ENCODE peak calls at places on chromosomes 12 and 14, in eight cellular contexts. N is neuronal stem cell, E is GM23338, K is A549, Z is IMR-90, W is mesenchymal stem cell, U is astrocyte, O is neural progenitor cell. X is an unnamed sample.
A peak's percentile ranks its signal among the peaks of the same experiment; 100 is the strongest.

GRCh38 chr14:22474730-22475351 is 114.2 kb downstream of the DAD1 start:
- DNase-seq in K (no peak), W (no peak), N (no peak), U (peak; percentile 29), O (no peak), Z (peak; percentile 2), E (no peak), X (no peak)

GRCh38 chr12:93339695-93340094 is 38.0 kb upstream of the NUDT4 start:
- DNase-seq in O (no peak), K (no peak), W (no peak), U (no peak), Z (no peak), N (no peak), E (no peak), X (no peak)

GRCh38 chr12:1776139-1776975 is 44.0 kb upstream of the LRTM2 start:
- DNase-seq in N (no peak), Z (peak; percentile 76), U (peak; percentile 78), E (no peak), K (peak; percentile 65), W (peak; percentile 72), O (peak; percentile 12), X (no peak)

GRCh38 chr12:124684496-124684895 is 117.1 kb upstream of the NCOR2 start:
- DNase-seq in E (no peak), U (no peak), W (peak; percentile 59), N (no peak), Z (peak; percentile 11), K (no peak), O (no peak), X (no peak)

GRCh38 chr12:131817241-131817640 is 11.0 kb upstream of the MMP17 start:
- DNase-seq in Z (no peak), W (no peak), E (no peak), N (no peak), O (no peak), U (no peak), K (no peak), X (no peak)

GRCh38 chr12:112010415-112011344 is 2.3 kb downstream of the TMEM116 start:
- DNase-seq in O (no peak), N (no peak), K (no peak), W (no peak), U (no peak), Z (no peak), E (no peak), X (no peak)

GRCh38 chr12:109782322-109782695 is 50.9 kb downstream of the TRPV4 start:
- DNase-seq in W (no peak), Z (no peak), O (no peak), K (no peak), N (no peak), U (no peak), E (no peak), X (no peak)

GRCh38 chr14:63130531-63130930 is 73.7 kb upstream of the RHOJ start:
- DNase-seq in O (no peak), E (no peak), N (no peak), K (no peak), W (no peak), Z (no peak), U (no peak), X (no peak)

GRCh38 chr14:63275611-63276010 is 43.1 kb downstream of the GPHB5 start:
- DNase-seq in Z (no peak), N (no peak), E (peak; percentile 5), U (no peak), O (no peak), K (no peak), W (no peak), X (no peak)

GRCh38 chr12:4809013-4809448 is 88.8 kb downstream of the GALNT8 start:
- DNase-seq in E (peak; percentile 78), N (peak; percentile 49), U (peak; percentile 27), W (no peak), K (no peak), O (peak; percentile 79), Z (no peak), X (peak; percentile 53)

GRCh38 chr14:33938131-33938949 is 12.5 kb downstream of the EGLN3 start:
- DNase-seq in Z (no peak), O (peak; percentile 82), N (no peak), E (peak; percentile 84), W (peak; percentile 2), K (peak; percentile 42), U (no peak), X (peak; percentile 62)
- H3K4me2 ChIP-seq in Z (peak overlapping the region; percentile 68), O (peak overlapping the region; percentile 79), N (peak overlapping the region; percentile 40), E (peak overlapping the region; percentile 70), W (no peak overlapping the region), K (peak overlapping the region; percentile 82), U (peak overlapping the region; percentile 78), X (peak overlapping the region; percentile 57)

DNA sequence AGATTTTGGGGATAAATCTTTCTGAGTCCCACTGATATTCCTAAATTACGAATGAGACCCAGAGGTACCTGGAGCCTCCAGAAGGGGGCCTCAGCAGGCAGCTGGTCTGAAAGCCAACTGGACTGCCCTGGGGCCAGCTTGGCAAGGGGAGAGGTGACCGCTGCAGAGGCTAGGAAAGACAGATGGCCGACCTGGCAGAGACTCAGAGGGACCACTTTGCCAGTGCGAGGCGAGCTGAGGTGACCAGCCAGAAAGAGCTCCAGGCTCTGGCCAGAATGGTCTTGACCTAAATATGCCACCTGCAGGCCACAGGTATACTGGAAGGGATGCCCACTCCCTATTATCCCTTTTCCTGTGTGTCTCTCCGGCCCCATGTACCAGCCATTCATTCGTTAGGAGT is 256.8 kb upstream of the GARIN6 start:
- DNase-seq in O (peak; percentile 65), W (no peak), K (peak; percentile 6), E (peak; percentile 78), N (peak; percentile 8), Z (no peak), U (no peak), X (no peak)
- H3K4me1 ChIP-seq in O (peaks cover 6% of the 10 kb centered on the region), W (no peaks in the 10 kb centered on the region), K (no peaks in the 10 kb centered on the region), E (peaks cover 4% of the 10 kb centered on the region), N (no peaks in the 10 kb centered on the region), Z (no peaks in the 10 kb centered on the region), U (no peaks in the 10 kb centered on the region), X (no peaks in the 10 kb centered on the region)

DNA sequence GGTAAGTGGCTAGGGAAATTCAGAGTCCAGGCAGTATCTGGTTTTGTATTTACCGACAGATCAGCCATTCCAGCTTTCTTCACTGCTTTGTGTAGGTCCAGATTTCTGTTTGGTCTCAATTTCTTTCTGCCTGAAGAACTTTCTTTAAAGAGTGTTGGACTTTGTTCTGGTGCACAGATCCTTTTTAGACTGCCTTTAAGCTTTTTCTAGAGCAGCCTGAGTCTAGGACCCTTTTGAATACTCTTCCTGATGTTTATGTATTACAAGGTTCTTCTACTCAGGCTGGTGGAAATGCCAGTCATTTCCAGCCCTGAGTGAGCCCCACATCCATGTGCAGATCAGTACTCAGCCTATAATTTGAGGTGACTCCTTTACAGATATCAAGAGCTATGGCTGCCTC is 54.7 kb downstream of the DAAM1 start:
- DNase-seq in Z (no peak), E (no peak), N (no peak), U (no peak), W (no peak), K (no peak), O (no peak), X (no peak)
- H3K27ac ChIP-seq in Z (no peak overlapping the region), E (no peak overlapping the region), N (no peak overlapping the region), U (no peak overlapping the region), W (no peak overlapping the region), K (no peak overlapping the region), O (no peak overlapping the region), X (peak overlapping the region; percentile 22)

GRCh38 chr12:132835076-132835870 is 6.6 kb upstream of the GOLGA3 start:
- DNase-seq in W (no peak), E (no peak), N (no peak), Z (no peak), K (no peak), O (no peak), U (no peak), X (no peak)

GRCh38 chr12:132833341-132833740 is 4.7 kb upstream of the GOLGA3 start:
- DNase-seq in O (no peak), Z (no peak), U (no peak), E (no peak), K (no peak), W (no peak), N (no peak), X (no peak)

GRCh38 chr12:132836803-132837331 is 8.2 kb upstream of the GOLGA3 start:
- DNase-seq in U (no peak), E (no peak), O (no peak), N (no peak), K (no peak), W (no peak), Z (no peak), X (no peak)

GRCh38 chr12:132831771-132832170 is 3.1 kb upstream of the GOLGA3 start:
- DNase-seq in E (no peak), U (no peak), N (no peak), Z (no peak), K (no peak), W (no peak), O (no peak), X (no peak)

GRCh38 chr12:132834181-132834711 is 5.6 kb upstream of the GOLGA3 start:
- DNase-seq in W (no peak), N (no peak), O (no peak), U (no peak), K (no peak), Z (no peak), E (no peak), X (no peak)
- H3K4me2 ChIP-seq in W (no peak overlapping the region), N (no peak overlapping the region), O (no peak overlapping the region), U (no peak overlapping the region), K (no peak overlapping the region), Z (no peak overlapping the region), E (no peak overlapping the region), X (no peak overlapping the region)

DNA sequence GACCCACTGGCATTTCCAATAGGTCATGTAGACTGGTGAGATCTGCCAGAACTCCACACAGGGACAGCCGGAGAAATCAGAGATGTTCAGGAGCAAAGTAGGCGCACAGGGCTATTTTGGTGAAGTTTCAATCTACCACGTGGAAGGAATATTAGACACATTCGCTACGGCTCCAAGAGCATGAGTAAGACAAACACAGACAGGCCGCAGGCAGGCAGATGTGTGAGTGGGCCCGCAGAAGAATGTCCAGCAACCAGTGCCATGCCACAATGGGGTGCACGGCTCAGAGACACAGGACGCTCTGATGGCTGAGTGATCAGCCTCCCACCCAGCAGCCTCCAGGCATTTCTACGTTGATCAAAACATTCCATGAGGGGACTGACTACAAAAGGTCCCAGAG is 10.4 kb downstream of the SLC15A4 start:
- DNase-seq in U (peak; percentile 35), N (no peak), E (no peak), Z (no peak), W (no peak), K (no peak), O (no peak), X (no peak)
- H3K4me1 ChIP-seq in U (peaks cover 25% of the 10 kb centered on the region), N (peaks cover 12% of the 10 kb centered on the region), E (peaks cover 5% of the 10 kb centered on the region), Z (peaks cover 6% of the 10 kb centered on the region), W (peaks cover 25% of the 10 kb centered on the region), K (peaks cover 4% of the 10 kb centered on the region), O (peaks cover 28% of the 10 kb centered on the region), X (peaks cover 12% of the 10 kb centered on the region)

GRCh38 chr14:97916669-97917068 is 1119.5 kb downstream of the VRK1 start:
- DNase-seq in N (no peak), E (peak; percentile 8), Z (no peak), U (no peak), O (no peak), W (no peak), K (no peak), X (no peak)
- H3K27ac ChIP-seq in N (no peak overlapping the region), E (no peak overlapping the region), Z (no peak overlapping the region), U (no peak overlapping the region), O (no peak overlapping the region), W (no peak overlapping the region), K (no peak overlapping the region), X (no peak overlapping the region)

X was measured in hepatocyte.